ENCODE peak calls at places on chromosomes 16 and 17, in five cellular contexts. One of them, this sample, is unnamed.

GRCh38 chr16:81201267-81201666 is 37.2 kb upstream of the BCO1 start:
- DNase-seq in HFF-Myc: no peak
- DNase-seq in cardiac fibroblast: no peak
- DNase-seq in heart right ventricle: no peak
- DNase-seq in IMR-90: peak; percentile 10
- DNase-seq in this sample: no peak

GRCh38 chr16:64380751-64381150 is 741.1 kb downstream of the CDH11 start:
- DNase-seq in HFF-Myc: no peak
- DNase-seq in cardiac fibroblast: no peak
- DNase-seq in heart right ventricle: no peak
- DNase-seq in IMR-90: no peak
- DNase-seq in this sample: no peak

GRCh38 chr16:19389246-19389645 is 28.4 kb upstream of the TMC5 start:
- DNase-seq in HFF-Myc: no peak
- DNase-seq in cardiac fibroblast: peak; percentile 29
- DNase-seq in heart right ventricle: peak; percentile 14
- DNase-seq in IMR-90: no peak
- DNase-seq in this sample: peak; percentile 56

GRCh38 chr16:12455287-12455798 is 348.3 kb downstream of the CPPED1 start:
- DNase-seq in HFF-Myc: no peak
- DNase-seq in cardiac fibroblast: peak; percentile 61
- DNase-seq in heart right ventricle: peak; percentile 60
- DNase-seq in IMR-90: peak; percentile 55
- DNase-seq in this sample: peak; percentile 5

GRCh38 chr17:79792984-79793923 is 3.6 kb downstream of the CBX8 start:
- DNase-seq in HFF-Myc: peak; percentile 40
- DNase-seq in cardiac fibroblast: no peak
- DNase-seq in heart right ventricle: no peak
- DNase-seq in IMR-90: peak; percentile 92
- DNase-seq in this sample: no peak

GRCh38 chr17:8791910-8792270 is 7.3 kb downstream of the MFSD6L start:
- DNase-seq in HFF-Myc: no peak
- DNase-seq in cardiac fibroblast: peak; percentile 92
- DNase-seq in heart right ventricle: no peak
- DNase-seq in IMR-90: peak; percentile 51
- DNase-seq in this sample: peak; percentile 54

GRCh38 chr16:30923554-30924085 is at the start of gene FBXL19:
- DNase-seq in HFF-Myc: no peak
- DNase-seq in cardiac fibroblast: no peak
- DNase-seq in heart right ventricle: peak; percentile 60
- DNase-seq in IMR-90: no peak
- DNase-seq in this sample: no peak

GRCh38 chr17:40963838-40964237 is 2.9 kb downstream of the KRT39 start:
- DNase-seq in HFF-Myc: no peak
- DNase-seq in cardiac fibroblast: peak; percentile 51
- DNase-seq in heart right ventricle: no peak
- DNase-seq in IMR-90: no peak
- DNase-seq in this sample: peak; percentile 81

DNA sequence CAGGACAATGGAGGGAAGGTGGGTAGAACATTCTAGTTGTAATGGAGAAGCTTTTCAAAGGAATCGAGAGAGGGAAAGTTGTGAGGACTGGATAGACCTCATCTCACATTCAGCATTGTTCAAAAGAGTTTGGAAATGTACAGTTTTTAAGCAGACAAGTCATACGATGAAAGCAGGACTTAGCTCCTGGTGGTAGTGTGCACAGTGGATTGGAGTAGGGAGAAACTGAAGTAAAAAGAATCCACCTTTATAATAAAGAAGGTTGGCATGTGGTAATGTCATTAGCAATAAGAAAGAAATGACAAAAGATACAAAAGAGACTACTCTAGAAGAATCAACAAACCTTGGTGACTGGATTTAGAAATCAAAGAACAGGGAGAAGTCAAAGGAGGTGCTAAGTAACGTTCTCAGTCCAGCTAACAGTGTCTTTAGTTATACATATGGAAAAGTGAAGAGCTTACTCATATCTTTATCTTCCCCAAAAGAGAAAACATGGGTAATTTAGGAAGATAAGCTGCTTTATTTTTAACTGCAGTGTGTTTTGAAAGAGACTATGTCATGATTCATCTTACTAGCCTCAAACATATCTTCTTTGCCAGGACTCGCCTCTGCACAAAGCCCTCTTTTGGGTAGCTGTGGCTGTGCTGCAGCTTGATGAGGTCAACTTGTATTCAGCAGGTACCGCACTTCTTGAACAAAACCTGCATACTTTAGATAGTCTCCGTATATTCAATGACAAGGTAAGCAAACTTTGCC is 18.7 kb upstream of the EVI2A start:
- DNase-seq in HFF-Myc: no peak
- DNase-seq in cardiac fibroblast: peak; percentile 73
- DNase-seq in heart right ventricle: no peak
- DNase-seq in IMR-90: peak; percentile 90
- DNase-seq in this sample: peak; percentile 82
- TF ChIP-seq CTCF in HFF-Myc: no peak
- TF ChIP-seq CTCF in cardiac fibroblast: no peak
- TF ChIP-seq CTCF in heart right ventricle: no peak
- TF ChIP-seq CTCF in IMR-90: no peak
- TF ChIP-seq CTCF in this sample: no peak

DNA sequence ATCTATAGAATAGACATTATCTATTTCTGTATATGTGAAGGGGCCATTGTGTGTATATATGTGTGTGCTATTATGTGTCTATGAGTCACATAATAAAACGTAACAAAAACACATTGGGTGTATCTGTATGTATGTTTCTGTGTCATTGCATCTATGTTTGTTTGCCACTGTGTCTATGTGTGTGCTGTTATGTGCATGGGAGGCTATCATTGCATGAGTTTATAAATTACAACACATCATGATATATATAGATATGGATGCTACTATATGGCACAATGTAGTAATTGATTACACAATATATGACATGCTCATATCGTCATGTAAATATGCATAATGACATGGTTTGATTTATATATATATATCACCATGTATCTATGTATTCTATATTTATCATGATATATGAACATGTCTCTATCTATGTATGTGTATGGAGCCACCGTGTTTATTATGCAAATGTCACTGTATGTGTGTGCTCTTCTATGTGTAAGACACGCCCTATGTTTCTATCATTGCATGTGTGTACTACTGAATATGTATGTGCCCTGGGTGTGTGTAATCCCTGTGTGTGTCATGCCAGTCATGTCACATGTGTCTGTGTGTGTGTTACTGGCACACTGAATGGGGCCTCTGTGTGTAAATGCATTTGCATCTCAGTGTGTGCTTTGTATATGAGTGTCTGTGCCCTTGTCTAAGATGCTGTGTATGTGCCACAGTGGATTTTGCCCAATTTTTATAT is 1.4 kb upstream of the TSPOAP1 start:
- DNase-seq in HFF-Myc: no peak
- DNase-seq in cardiac fibroblast: no peak
- DNase-seq in heart right ventricle: no peak
- DNase-seq in IMR-90: no peak
- DNase-seq in this sample: no peak
- H3K4me3 ChIP-seq in HFF-Myc: no peak overlapping the region
- H3K4me3 ChIP-seq in cardiac fibroblast: no peak overlapping the region
- H3K4me3 ChIP-seq in heart right ventricle: no peak overlapping the region
- H3K4me3 ChIP-seq in IMR-90: no peak overlapping the region
- H3K4me3 ChIP-seq in this sample: no peak overlapping the region

GRCh38 chr16:86022381-86022960 is 123.5 kb downstream of the IRF8 start:
- DNase-seq in HFF-Myc: no peak
- DNase-seq in cardiac fibroblast: no peak
- DNase-seq in heart right ventricle: no peak
- DNase-seq in IMR-90: no peak
- DNase-seq in this sample: no peak

GRCh38 chr16:86020971-86021370 is 122.0 kb downstream of the IRF8 start:
- DNase-seq in HFF-Myc: no peak
- DNase-seq in cardiac fibroblast: no peak
- DNase-seq in heart right ventricle: no peak
- DNase-seq in IMR-90: no peak
- DNase-seq in this sample: no peak

GRCh38 chr16:86016201-86016965 is 117.4 kb downstream of the IRF8 start:
- DNase-seq in HFF-Myc: no peak
- DNase-seq in cardiac fibroblast: peak; percentile 74
- DNase-seq in heart right ventricle: no peak
- DNase-seq in IMR-90: peak; percentile 70
- DNase-seq in this sample: peak; percentile 54

GRCh38 chr16:86018487-86018886 is 119.5 kb downstream of the IRF8 start:
- DNase-seq in HFF-Myc: no peak
- DNase-seq in cardiac fibroblast: peak; percentile 6
- DNase-seq in heart right ventricle: no peak
- DNase-seq in IMR-90: peak; percentile 45
- DNase-seq in this sample: no peak

DNA sequence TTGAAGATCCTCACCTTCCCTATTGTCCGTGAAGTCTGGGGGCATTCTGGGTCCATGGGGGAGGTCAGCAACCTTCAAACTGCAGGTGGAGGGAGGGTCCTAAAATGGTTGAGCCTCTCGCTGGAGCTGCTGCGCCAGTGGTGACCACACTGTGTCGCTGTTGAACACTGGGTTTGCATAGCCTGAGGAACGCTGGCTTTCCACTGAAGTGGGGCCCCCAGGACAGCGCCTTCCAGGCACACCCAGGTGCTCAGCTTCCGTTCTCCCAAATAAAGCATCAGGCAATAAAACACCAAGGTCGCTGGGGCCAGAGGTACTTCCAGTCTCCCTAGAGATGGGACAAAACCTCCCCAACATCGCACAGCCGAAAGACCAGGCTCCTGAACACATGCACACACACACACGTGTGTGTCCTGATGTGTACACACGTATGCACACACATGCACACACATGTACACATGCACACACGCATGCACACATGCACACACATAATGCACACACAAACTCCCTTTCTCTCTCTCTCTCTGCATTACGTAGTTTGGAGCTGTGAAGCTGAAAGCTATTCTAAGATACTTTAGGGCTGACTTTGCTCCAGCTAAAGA is 120.6 kb downstream of the IRF8 start:
- DNase-seq in HFF-Myc: no peak
- DNase-seq in cardiac fibroblast: peak; percentile 3
- DNase-seq in heart right ventricle: no peak
- DNase-seq in IMR-90: no peak
- DNase-seq in this sample: no peak
- TF ChIP-seq CTCF in HFF-Myc: peak; percentile 35
- TF ChIP-seq CTCF in cardiac fibroblast: peak; percentile 28
- TF ChIP-seq CTCF in heart right ventricle: no peak
- TF ChIP-seq CTCF in IMR-90: peak; percentile 31
- TF ChIP-seq CTCF in this sample: no peak

DNA sequence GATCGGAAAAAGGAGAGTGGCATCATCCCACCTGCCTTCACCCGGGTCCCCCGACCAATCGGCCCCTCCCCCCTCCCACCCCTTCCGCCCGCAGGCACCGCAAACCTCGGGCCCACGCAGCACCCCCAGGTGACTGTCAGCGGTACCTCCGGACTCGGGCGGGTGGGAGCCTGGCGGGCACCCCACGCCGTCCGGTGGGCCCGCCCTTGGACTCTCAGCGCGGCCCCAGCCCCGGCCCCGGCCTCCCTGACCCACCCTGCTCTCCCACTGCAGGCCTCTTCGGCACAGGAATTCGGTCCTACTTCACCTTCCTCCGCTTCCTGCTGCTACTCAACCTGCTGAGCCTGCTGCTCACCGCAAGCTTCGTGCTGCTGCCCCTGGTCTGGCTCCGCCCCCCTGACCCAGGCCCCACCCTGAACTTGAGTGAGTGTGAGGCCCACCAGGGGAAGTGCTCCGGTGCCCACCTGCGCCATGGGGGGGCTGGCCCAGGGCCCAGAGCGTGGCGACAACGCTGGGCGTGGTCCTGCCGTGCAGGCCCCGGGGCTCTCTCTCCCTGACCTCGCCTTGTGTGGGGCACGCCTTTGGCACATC is 1.6 kb downstream of the TMC8 start:
- DNase-seq in HFF-Myc: no peak
- DNase-seq in cardiac fibroblast: no peak
- DNase-seq in heart right ventricle: peak; percentile 44
- DNase-seq in IMR-90: no peak
- DNase-seq in this sample: no peak
- H3K4me3 ChIP-seq in HFF-Myc: no peak overlapping the region
- H3K4me3 ChIP-seq in cardiac fibroblast: no peak overlapping the region
- H3K4me3 ChIP-seq in heart right ventricle: peak overlapping the region; percentile 16
- H3K4me3 ChIP-seq in IMR-90: no peak overlapping the region
- H3K4me3 ChIP-seq in this sample: peak overlapping the region; percentile 38

GRCh38 chr17:38568845-38569510 is 36.8 kb downstream of the SRCIN1 start:
- DNase-seq in HFF-Myc: no peak
- DNase-seq in cardiac fibroblast: no peak
- DNase-seq in heart right ventricle: no peak
- DNase-seq in IMR-90: no peak
- DNase-seq in this sample: no peak

GRCh38 chr17:38572292-38572664 is 33.5 kb downstream of the SRCIN1 start:
- DNase-seq in HFF-Myc: no peak
- DNase-seq in cardiac fibroblast: no peak
- DNase-seq in heart right ventricle: no peak
- DNase-seq in IMR-90: no peak
- DNase-seq in this sample: no peak

GRCh38 chr17:38568274-38568673 is 37.5 kb downstream of the SRCIN1 start:
- DNase-seq in HFF-Myc: no peak
- DNase-seq in cardiac fibroblast: no peak
- DNase-seq in heart right ventricle: no peak
- DNase-seq in IMR-90: no peak
- DNase-seq in this sample: no peak

GRCh38 chr17:38571833-38572274 is 33.9 kb downstream of the SRCIN1 start:
- DNase-seq in HFF-Myc: no peak
- DNase-seq in cardiac fibroblast: no peak
- DNase-seq in heart right ventricle: no peak
- DNase-seq in IMR-90: no peak
- DNase-seq in this sample: no peak

GRCh38 chr17:38569701-38570512 is 35.8 kb downstream of the SRCIN1 start:
- DNase-seq in HFF-Myc: no peak
- DNase-seq in cardiac fibroblast: no peak
- DNase-seq in heart right ventricle: no peak
- DNase-seq in IMR-90: no peak
- DNase-seq in this sample: no peak
- TF ChIP-seq CTCF in HFF-Myc: no peak
- TF ChIP-seq CTCF in cardiac fibroblast: no peak
- TF ChIP-seq CTCF in heart right ventricle: no peak
- TF ChIP-seq CTCF in IMR-90: no peak
- TF ChIP-seq CTCF in this sample: no peak

GRCh38 chr17:38881600-38882191 is 11.8 kb downstream of the LASP1 start:
- DNase-seq in HFF-Myc: no peak
- DNase-seq in cardiac fibroblast: peak; percentile 75
- DNase-seq in heart right ventricle: peak; percentile 64
- DNase-seq in IMR-90: peak; percentile 48
- DNase-seq in this sample: no peak

GRCh38 chr17:38875477-38876080 is 5.7 kb downstream of the LASP1 start:
- DNase-seq in HFF-Myc: no peak
- DNase-seq in cardiac fibroblast: no peak
- DNase-seq in heart right ventricle: no peak
- DNase-seq in IMR-90: no peak
- DNase-seq in this sample: no peak

GRCh38 chr17:38877130-38877851 is 7.4 kb downstream of the LASP1 start:
- DNase-seq in HFF-Myc: no peak
- DNase-seq in cardiac fibroblast: no peak
- DNase-seq in heart right ventricle: no peak
- DNase-seq in IMR-90: no peak
- DNase-seq in this sample: no peak

GRCh38 chr17:38883592-38884526 is 14.0 kb downstream of the LASP1 start:
- DNase-seq in HFF-Myc: no peak
- DNase-seq in cardiac fibroblast: peak; percentile 54
- DNase-seq in heart right ventricle: no peak
- DNase-seq in IMR-90: no peak
- DNase-seq in this sample: no peak

GRCh38 chr17:38879878-38880727 is 10.2 kb downstream of the LASP1 start:
- DNase-seq in HFF-Myc: no peak
- DNase-seq in cardiac fibroblast: peak; percentile 90
- DNase-seq in heart right ventricle: peak; percentile 32
- DNase-seq in IMR-90: peak; percentile 83
- DNase-seq in this sample: peak; percentile 76
- H3K4me3 ChIP-seq in HFF-Myc: peak overlapping the region; percentile 21
- H3K4me3 ChIP-seq in cardiac fibroblast: peak overlapping the region; percentile 11
- H3K4me3 ChIP-seq in heart right ventricle: no peak overlapping the region
- H3K4me3 ChIP-seq in IMR-90: no peak overlapping the region
- H3K4me3 ChIP-seq in this sample: no peak overlapping the region

This sample was measured in bronchial epithelial cell.